ENCODE peak calls at places on chromosome 18, in four cellular contexts. Y, H, D and B are unnamed samples.

GRCh38 chr18:74709451-74709850 is 111.8 kb downstream of the ZNF407 start:
- DNase-seq in Y (no peak), H (no peak), D (no peak), B (no peak)

GRCh38 chr18:77544792-77545191 is 295.1 kb downstream of the GALR1 start:
- DNase-seq in Y (no peak), H (no peak), D (no peak), B (no peak)

GRCh38 chr18:44733754-44734465 is 53.2 kb downstream of the SETBP1 start:
- DNase-seq in Y (no peak), H (no peak), D (no peak), B (no peak)

GRCh38 chr18:42508683-42509347 is 553.8 kb downstream of the PIK3C3 start:
- DNase-seq in Y (no peak), H (no peak), D (no peak), B (no peak)

GRCh38 chr18:9519431-9519830 is 44.1 kb downstream of the RALBP1 start:
- DNase-seq in Y (no peak), H (no peak), D (no peak), B (no peak)

GRCh38 chr18:13159579-13159978 is 59.0 kb upstream of the LDLRAD4 start:
- DNase-seq in Y (no peak), H (no peak), D (no peak), B (peak; percentile 59)

GRCh38 chr18:23131693-23132319 is 3.5 kb upstream of the CABLES1 start:
- DNase-seq in Y (peak; percentile 61), H (peak; percentile 39), D (no peak), B (peak; percentile 76)

GRCh38 chr18:989423-989822 is 84.8 kb downstream of the ADCYAP1 start:
- DNase-seq in Y (no peak), H (no peak), D (no peak), B (no peak)

GRCh38 chr18:35063875-35064274 is 22.7 kb downstream of the MAPRE2 start:
- DNase-seq in Y (no peak), H (no peak), D (no peak), B (no peak)

GRCh38 chr18:45993441-45993840 is 26.3 kb upstream of the EPG5 start:
- DNase-seq in Y (no peak), H (no peak), D (no peak), B (no peak)

GRCh38 chr18:56803076-56803475 is 151.9 kb downstream of the WDR7 start:
- DNase-seq in Y (no peak), H (no peak), D (no peak), B (no peak)

GRCh38 chr18:9066817-9067306 is 35.6 kb upstream of the NDUFV2 start:
- DNase-seq in Y (no peak), H (no peak), D (no peak), B (no peak)

GRCh38 chr18:10235553-10235952 is 218.9 kb upstream of the APCDD1 start:
- DNase-seq in Y (peak; percentile 41), H (no peak), D (no peak), B (no peak)

GRCh38 chr18:75109001-75109400 is 99.9 kb downstream of the PTGR3 start:
- DNase-seq in Y (no peak), H (no peak), D (no peak), B (no peak)

GRCh38 chr18:77995593-77995992 is 745.9 kb downstream of the GALR1 start:
- DNase-seq in Y (no peak), H (no peak), D (no peak), B (no peak)

GRCh38 chr18:63109789-63110188 is 209.8 kb downstream of the BCL2 start:
- DNase-seq in Y (no peak), H (no peak), D (no peak), B (no peak)

GRCh38 chr18:50218432-50219197 is 23.7 kb upstream of the MYO5B start:
- DNase-seq in Y (peak; percentile 65), H (no peak), D (no peak), B (no peak)

GRCh38 chr18:31497711-31498449 is at the start of gene DSG2:
- DNase-seq in Y (peak; percentile 90), H (peak; percentile 78), D (peak; percentile 87), B (peak; percentile 54)
- TF ChIP-seq POLR2A in Y (peak; percentile 78), H (no peak), D (peak; percentile 71), B (peak; percentile 65)

DNA sequence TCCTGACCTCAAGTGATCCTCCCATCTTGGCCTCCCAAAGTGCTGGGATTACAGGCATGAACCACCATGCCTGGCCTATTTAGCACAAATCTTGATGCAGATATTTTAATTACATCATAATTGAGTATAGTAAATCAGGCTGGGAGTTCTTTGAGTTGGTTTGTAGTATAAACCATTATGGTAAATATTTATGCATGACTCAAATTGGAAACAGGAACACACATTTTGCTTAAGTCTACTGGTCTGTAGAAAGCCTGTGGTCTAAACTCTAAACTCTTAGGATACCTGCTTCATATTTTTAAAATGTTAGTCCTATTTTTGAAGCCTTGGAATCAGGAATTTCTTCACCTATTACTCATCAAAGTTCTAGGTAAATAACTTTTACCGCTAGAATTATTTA is 16.8 kb downstream of the ASXL3 start:
- DNase-seq in Y (no peak), H (no peak), D (no peak), B (no peak)
- TF ChIP-seq POLR2A in Y (no peak), H (no peak), D (no peak), B (no peak)

GRCh38 chr18:55401275-55401620 is 186.7 kb downstream of the TCF4 start:
- DNase-seq in Y (no peak), H (no peak), D (no peak), B (no peak)

GRCh38 chr18:55400590-55401274 is 187.3 kb downstream of the TCF4 start:
- DNase-seq in Y (no peak), H (no peak), D (no peak), B (no peak)

GRCh38 chr18:55403555-55403954 is 184.4 kb downstream of the TCF4 start:
- DNase-seq in Y (no peak), H (no peak), D (no peak), B (no peak)

GRCh38 chr18:55402731-55403405 is 185.1 kb downstream of the TCF4 start:
- DNase-seq in Y (no peak), H (no peak), D (no peak), B (no peak)

DNA sequence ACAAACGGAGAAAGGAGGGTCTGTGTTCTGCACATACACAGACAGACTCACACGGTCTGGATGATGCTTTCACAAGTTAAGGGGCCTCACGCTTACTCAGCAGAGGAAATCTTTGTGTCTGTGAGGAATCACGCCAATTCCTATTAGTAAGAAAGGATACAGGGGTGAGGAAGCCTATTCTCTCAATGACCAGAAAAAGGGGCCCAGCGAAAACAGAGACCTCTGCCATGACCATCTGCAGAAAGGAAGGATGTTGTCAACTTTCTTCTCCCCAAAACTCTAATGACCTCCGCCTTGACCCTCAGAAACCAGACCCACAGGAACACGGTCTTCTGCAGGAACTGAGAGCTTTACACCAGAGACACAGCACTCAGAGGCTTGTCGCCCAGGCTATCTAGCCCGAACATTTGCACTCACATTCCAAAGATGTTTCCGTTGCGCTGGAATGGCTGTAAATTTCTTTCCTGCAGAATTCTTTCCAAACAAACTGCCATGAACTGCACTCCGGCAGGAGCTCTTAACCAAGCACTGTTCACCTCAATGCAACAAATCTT is 186.3 kb downstream of the TCF4 start:
- DNase-seq in Y (no peak), H (peak; percentile 26), D (peak; percentile 24), B (no peak)
- TF ChIP-seq POLR2A in Y (no peak), H (no peak), D (peak; percentile 17), B (no peak)

GRCh38 chr18:3248670-3249359 is 1.2 kb downstream of the MYL12A start:
- DNase-seq in Y (peak; percentile 51), H (no peak), D (no peak), B (no peak)

GRCh38 chr18:3250237-3251107 is 2.9 kb downstream of the MYL12A start:
- DNase-seq in Y (no peak), H (no peak), D (no peak), B (no peak)

GRCh38 chr18:3252843-3253242 is 5.2 kb downstream of the MYL12A start:
- DNase-seq in Y (no peak), H (no peak), D (no peak), B (no peak)

GRCh38 chr18:3251963-3252277 is 4.3 kb downstream of the MYL12A start:
- DNase-seq in Y (no peak), H (no peak), D (no peak), B (no peak)

DNA sequence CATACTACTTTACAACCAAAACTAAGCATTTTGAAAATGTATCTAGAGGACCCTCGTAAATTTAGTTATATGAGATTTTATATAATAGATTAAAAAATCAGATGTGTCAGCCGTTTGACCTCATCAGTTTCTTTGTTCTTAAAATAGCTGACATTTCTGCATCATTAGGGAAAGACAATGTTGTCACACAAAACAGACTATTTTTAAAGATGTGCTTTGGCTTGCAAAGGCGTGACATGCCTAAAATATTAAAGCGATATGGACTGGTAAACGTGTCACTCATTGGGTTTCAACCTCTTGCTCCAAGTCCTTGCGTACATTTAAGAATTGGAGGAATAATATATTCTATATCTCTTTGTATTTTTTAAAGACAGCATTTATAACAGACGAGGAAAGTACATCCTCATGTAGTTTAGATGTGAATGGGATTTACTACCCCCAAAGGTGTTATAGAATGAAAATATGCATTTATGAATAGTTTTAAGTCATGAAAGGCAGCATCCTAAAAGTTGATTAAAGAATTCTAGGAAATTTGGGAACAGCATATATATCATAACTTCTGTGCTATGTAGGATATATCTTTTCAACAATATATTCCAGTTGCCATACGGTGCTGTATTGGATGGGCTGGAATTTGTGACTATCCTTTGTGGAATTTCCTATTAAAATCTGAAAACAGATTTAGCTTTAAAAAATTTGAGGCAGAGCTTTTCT is 3.8 kb downstream of the MYL12A start:
- DNase-seq in Y (no peak), H (no peak), D (no peak), B (no peak)
- TF ChIP-seq POLR2A in Y (no peak), H (no peak), D (no peak), B (no peak)